ENCODE peak calls at places on chromosome 12, in four cellular contexts. N, T, S and K are unnamed samples.

GRCh38 chr12:43848786-43849185 is 12.9 kb downstream of the TMEM117 start:
- DNase-seq in N (no peak), T (no peak), S (peak; percentile 31), K (no peak)

GRCh38 chr12:98456583-98457573 is 58.5 kb upstream of the TMPO start:
- DNase-seq in N (no peak), T (peak; percentile 72), S (peak; percentile 86), K (no peak)

GRCh38 chr12:118015944-118016343 is 559 bp upstream of the RFC5 start:
- DNase-seq in N (no peak), T (no peak), S (no peak), K (no peak)

GRCh38 chr12:60803147-60803546 is 1207.3 kb downstream of the SLC16A7 start:
- DNase-seq in N (no peak), T (no peak), S (no peak), K (peak; percentile 28)

GRCh38 chr12:14240873-14241220 is 124.6 kb upstream of the ATF7IP start:
- DNase-seq in N (no peak), T (no peak), S (no peak), K (no peak)

GRCh38 chr12:21666722-21667121 is 9.1 kb upstream of the LDHB start:
- DNase-seq in N (no peak), T (peak; percentile 25), S (no peak), K (no peak)

GRCh38 chr12:49055978-49056754 is 4.4 kb downstream of the KMT2D start:
- DNase-seq in N (peak; percentile 70), T (peak; percentile 68), S (peak; percentile 87), K (peak; percentile 62)

GRCh38 chr12:50201987-50202521 is 34.9 kb upstream of the CERS5 start:
- DNase-seq in N (no peak), T (peak; percentile 94), S (peak; percentile 87), K (no peak)

GRCh38 chr12:123271182-123271491 is 519 bp downstream of the CDK2AP1 start:
- DNase-seq in N (peak; percentile 78), T (peak; percentile 46), S (peak; percentile 91), K (no peak)

GRCh38 chr12:66170606-66171005 is 810 bp upstream of the TMBIM4 start:
- DNase-seq in N (no peak), T (no peak), S (no peak), K (no peak)

GRCh38 chr12:105071981-105072380 is 12.3 kb downstream of the ALDH1L2 start:
- DNase-seq in N (no peak), T (no peak), S (no peak), K (no peak)
- H3K4me3 ChIP-seq in N (no peak overlapping the region), T (no peak overlapping the region), S (no peak overlapping the region), K (no peak overlapping the region)

GRCh38 chr12:112577473-112578334 is 159.0 kb downstream of the PTPN11 start:
- DNase-seq in N (no peak), T (no peak), S (no peak), K (peak; percentile 83)

GRCh38 chr12:112573151-112573550 is 154.4 kb downstream of the PTPN11 start:
- DNase-seq in N (no peak), T (no peak), S (no peak), K (no peak)

GRCh38 chr12:112575559-112576067 is 156.9 kb downstream of the PTPN11 start:
- DNase-seq in N (no peak), T (no peak), S (no peak), K (no peak)

GRCh38 chr12:112570096-112570495 is 151.3 kb downstream of the PTPN11 start:
- DNase-seq in N (no peak), T (no peak), S (no peak), K (no peak)

GRCh38 chr12:112574896-112575558 is 156.3 kb downstream of the PTPN11 start:
- DNase-seq in N (no peak), T (no peak), S (no peak), K (no peak)
- TF ChIP-seq EZH2 in N (no peak), T (no peak), S (no peak), K (no peak)

GRCh38 chr12:130952106-130952505 is 1.6 kb upstream of the ADGRD1 start:
- DNase-seq in N (no peak), T (no peak), S (no peak), K (no peak)

GRCh38 chr12:130955238-130955816 is 1.6 kb downstream of the ADGRD1 start:
- DNase-seq in N (no peak), T (no peak), S (peak; percentile 24), K (no peak)

GRCh38 chr12:130952545-130952954 is 1.2 kb upstream of the ADGRD1 start:
- DNase-seq in N (no peak), T (no peak), S (no peak), K (no peak)

GRCh38 chr12:130954544-130954831 is 781 bp downstream of the ADGRD1 start:
- DNase-seq in N (no peak), T (no peak), S (no peak), K (no peak)

DNA sequence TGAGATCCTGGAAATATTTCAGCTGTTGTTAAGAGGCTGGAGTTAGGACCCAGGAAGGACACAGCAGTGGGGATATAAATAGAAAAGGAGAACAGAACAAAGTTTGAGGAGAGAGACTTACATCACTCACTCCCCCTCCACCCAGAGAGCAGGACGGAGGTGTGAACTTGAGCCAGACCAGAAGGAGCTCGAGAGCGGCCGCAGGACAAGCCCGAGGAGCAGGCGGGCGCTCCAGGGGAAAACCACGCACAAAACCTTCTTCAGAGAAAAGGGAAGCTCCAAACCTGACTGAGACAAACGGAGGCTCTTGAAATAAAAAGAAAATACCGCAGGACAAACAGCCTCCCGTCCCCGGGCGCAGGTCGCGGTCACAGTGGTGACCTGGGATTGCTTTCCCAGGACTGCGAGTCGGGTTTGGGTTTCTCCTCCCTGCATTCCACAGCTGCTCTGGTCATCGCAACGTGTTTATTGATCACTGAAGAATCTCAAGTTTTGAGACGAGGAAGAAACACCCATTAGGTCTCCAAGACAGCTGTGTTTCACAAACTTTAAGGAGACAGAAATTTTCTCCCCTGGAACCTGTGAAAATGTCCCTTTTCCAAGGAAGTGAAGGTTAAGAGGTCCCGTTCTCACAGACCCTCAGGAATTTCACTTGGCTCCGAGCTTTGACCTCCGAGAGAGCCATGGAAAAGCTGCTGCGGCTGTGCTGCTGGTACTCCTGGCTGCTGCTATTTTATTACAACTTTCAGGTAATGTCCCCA is at the start of gene ADGRD1:
- DNase-seq in N (no peak), T (no peak), S (peak; percentile 74), K (no peak)
- H3K9ac ChIP-seq in N (no peak within 1 kb of the TSS), T (no peak within 1 kb of the TSS), S (peak within 1 kb of the TSS; percentile 55), K (no peak within 1 kb of the TSS)

GRCh38 chr12:401235-402126 is at the start of gene CCDC77:
- DNase-seq in N (peak; percentile 94), T (peak; percentile 86), S (peak; percentile 96), K (peak; percentile 80)

GRCh38 chr12:400828-401227 is 616 bp upstream of the CCDC77 start:
- DNase-seq in N (no peak), T (no peak), S (no peak), K (no peak)

GRCh38 chr12:402127-402456 is 648 bp downstream of the CCDC77 start:
- DNase-seq in N (peak; percentile 29), T (peak; percentile 26), S (peak; percentile 74), K (no peak)
- H3K4me3 ChIP-seq in N (peak overlapping the region; percentile 89), T (peak overlapping the region; percentile 99), S (peak overlapping the region; percentile 95), K (peak overlapping the region; percentile 91)